ENCODE peak calls at places on chromosomes 16 and 17, in six cellular contexts. One of them, this sample, is unnamed.

GRCh38 chr17:79668344-79669250 is 57.7 kb upstream of the RBFOX3 start:
- DNase-seq in suprapubic skin: peak
- DNase-seq in OCI-LY7: no peak
- DNase-seq in AG09309: no peak
- DNase-seq in left ventricle myocardium inferior: peak
- DNase-seq in AG04449: no peak
- DNase-seq in this sample: no peak

GRCh38 chr17:79844869-79845600 is 5.8 kb upstream of the CBX4 start:
- DNase-seq in suprapubic skin: no peak
- DNase-seq in OCI-LY7: peak
- DNase-seq in AG09309: no peak
- DNase-seq in left ventricle myocardium inferior: peak
- DNase-seq in AG04449: no peak
- DNase-seq in this sample: peak

GRCh38 chr17:40443196-40443987 is at the start of gene IGFBP4:
- DNase-seq in suprapubic skin: peak
- DNase-seq in OCI-LY7: peak
- DNase-seq in AG09309: no peak
- DNase-seq in left ventricle myocardium inferior: peak
- DNase-seq in AG04449: no peak
- DNase-seq in this sample: peak

GRCh38 chr16:47726031-47726675 is 265.0 kb downstream of the PHKB start:
- DNase-seq in suprapubic skin: no peak
- DNase-seq in OCI-LY7: no peak
- DNase-seq in AG09309: no peak
- DNase-seq in left ventricle myocardium inferior: no peak
- DNase-seq in AG04449: no peak
- DNase-seq in this sample: no peak

GRCh38 chr16:69417537-69418199 is 6.8 kb upstream of the CYB5B start:
- DNase-seq in suprapubic skin: no peak
- DNase-seq in OCI-LY7: no peak
- DNase-seq in AG09309: no peak
- DNase-seq in left ventricle myocardium inferior: no peak
- DNase-seq in AG04449: no peak
- DNase-seq in this sample: no peak

GRCh38 chr17:50257574-50258224 is 16.6 kb upstream of the TMEM92 start:
- DNase-seq in suprapubic skin: no peak
- DNase-seq in OCI-LY7: no peak
- DNase-seq in AG09309: no peak
- DNase-seq in left ventricle myocardium inferior: no peak
- DNase-seq in AG04449: no peak
- DNase-seq in this sample: no peak

GRCh38 chr16:54928421-54929089 is 2.1 kb upstream of the IRX5 start:
- DNase-seq in suprapubic skin: peak
- DNase-seq in OCI-LY7: peak
- DNase-seq in AG09309: no peak
- DNase-seq in left ventricle myocardium inferior: peak
- DNase-seq in AG04449: no peak
- DNase-seq in this sample: peak

GRCh38 chr16:31400191-31400590 is 7.1 kb downstream of the ITGAD start:
- DNase-seq in suprapubic skin: no peak
- DNase-seq in OCI-LY7: no peak
- DNase-seq in AG09309: no peak
- DNase-seq in left ventricle myocardium inferior: no peak
- DNase-seq in AG04449: no peak
- DNase-seq in this sample: no peak

GRCh38 chr17:13919818-13920217 is 149.5 kb upstream of the COX10 start:
- DNase-seq in suprapubic skin: no peak
- DNase-seq in OCI-LY7: no peak
- DNase-seq in AG09309: no peak
- DNase-seq in left ventricle myocardium inferior: no peak
- DNase-seq in AG04449: no peak
- DNase-seq in this sample: no peak

GRCh38 chr16:23858496-23859062 is 22.8 kb downstream of the PRKCB start:
- DNase-seq in suprapubic skin: no peak
- DNase-seq in OCI-LY7: no peak
- DNase-seq in AG09309: no peak
- DNase-seq in left ventricle myocardium inferior: no peak
- DNase-seq in AG04449: no peak
- DNase-seq in this sample: no peak

GRCh38 chr16:4925791-4926190 is 11.2 kb downstream of the PPL start:
- DNase-seq in suprapubic skin: no peak
- DNase-seq in OCI-LY7: no peak
- DNase-seq in AG09309: no peak
- DNase-seq in left ventricle myocardium inferior: no peak
- DNase-seq in AG04449: no peak
- DNase-seq in this sample: no peak

GRCh38 chr17:33377837-33378236 is 84.7 kb upstream of the ASIC2 start:
- DNase-seq in suprapubic skin: no peak
- DNase-seq in OCI-LY7: no peak
- DNase-seq in AG09309: no peak
- DNase-seq in left ventricle myocardium inferior: no peak
- DNase-seq in AG04449: no peak
- DNase-seq in this sample: no peak

GRCh38 chr17:44353656-44354331 is 8.7 kb downstream of the GRN start:
- DNase-seq in suprapubic skin: no peak
- DNase-seq in OCI-LY7: no peak
- DNase-seq in AG09309: no peak
- DNase-seq in left ventricle myocardium inferior: peak
- DNase-seq in AG04449: no peak
- DNase-seq in this sample: no peak

GRCh38 chr16:30659507-30660423 is 1.5 kb downstream of the FBRS start:
- DNase-seq in suprapubic skin: no peak
- DNase-seq in OCI-LY7: peak
- DNase-seq in AG09309: no peak
- DNase-seq in left ventricle myocardium inferior: no peak
- DNase-seq in AG04449: no peak
- DNase-seq in this sample: peak

GRCh38 chr17:55451203-55451641 is 29.6 kb upstream of the MMD start:
- DNase-seq in suprapubic skin: no peak
- DNase-seq in OCI-LY7: no peak
- DNase-seq in AG09309: no peak
- DNase-seq in left ventricle myocardium inferior: no peak
- DNase-seq in AG04449: no peak
- DNase-seq in this sample: no peak

GRCh38 chr17:15210247-15210646 is 54.9 kb downstream of the PMP22 start:
- DNase-seq in suprapubic skin: no peak
- DNase-seq in OCI-LY7: no peak
- DNase-seq in AG09309: no peak
- DNase-seq in left ventricle myocardium inferior: no peak
- DNase-seq in AG04449: no peak
- DNase-seq in this sample: no peak

GRCh38 chr17:40065041-40065770 is 2.4 kb downstream of the THRA start:
- DNase-seq in suprapubic skin: no peak
- DNase-seq in OCI-LY7: no peak
- DNase-seq in AG09309: no peak
- DNase-seq in left ventricle myocardium inferior: peak
- DNase-seq in AG04449: no peak
- DNase-seq in this sample: no peak

GRCh38 chr16:81179219-81179618 is 59.3 kb upstream of the BCO1 start:
- DNase-seq in suprapubic skin: no peak
- DNase-seq in OCI-LY7: no peak
- DNase-seq in AG09309: no peak
- DNase-seq in left ventricle myocardium inferior: no peak
- DNase-seq in AG04449: no peak
- DNase-seq in this sample: no peak

GRCh38 chr16:83715217-83715920 is 92.4 kb upstream of the HSBP1 start:
- DNase-seq in suprapubic skin: no peak
- DNase-seq in OCI-LY7: no peak
- DNase-seq in AG09309: no peak
- DNase-seq in left ventricle myocardium inferior: no peak
- DNase-seq in AG04449: no peak
- DNase-seq in this sample: no peak

GRCh38 chr16:48194828-48195566 is 39.2 kb upstream of the ABCC12 start:
- DNase-seq in suprapubic skin: no peak
- DNase-seq in OCI-LY7: no peak
- DNase-seq in AG09309: no peak
- DNase-seq in left ventricle myocardium inferior: no peak
- DNase-seq in AG04449: peak
- DNase-seq in this sample: no peak

GRCh38 chr17:27293359-27293897 is 486 bp upstream of the WSB1 start:
- DNase-seq in suprapubic skin: no peak
- DNase-seq in OCI-LY7: peak
- DNase-seq in AG09309: no peak
- DNase-seq in left ventricle myocardium inferior: no peak
- DNase-seq in AG04449: no peak
- DNase-seq in this sample: peak

GRCh38 chr17:43900858-43901754 is 6.2 kb downstream of the MPP2 start:
- DNase-seq in suprapubic skin: no peak
- DNase-seq in OCI-LY7: no peak
- DNase-seq in AG09309: no peak
- DNase-seq in left ventricle myocardium inferior: no peak
- DNase-seq in AG04449: no peak
- DNase-seq in this sample: no peak

GRCh38 chr17:57121308-57122042 is 36.4 kb downstream of the AKAP1 start:
- DNase-seq in suprapubic skin: no peak
- DNase-seq in OCI-LY7: peak
- DNase-seq in AG09309: no peak
- DNase-seq in left ventricle myocardium inferior: no peak
- DNase-seq in AG04449: peak
- DNase-seq in this sample: peak

GRCh38 chr17:2694381-2695242 is 17.0 kb downstream of the CLUH start:
- DNase-seq in suprapubic skin: no peak
- DNase-seq in OCI-LY7: no peak
- DNase-seq in AG09309: no peak
- DNase-seq in left ventricle myocardium inferior: no peak
- DNase-seq in AG04449: no peak
- DNase-seq in this sample: no peak

GRCh38 chr17:33689725-33690124 is 396.6 kb upstream of the ASIC2 start:
- DNase-seq in suprapubic skin: no peak
- DNase-seq in OCI-LY7: no peak
- DNase-seq in AG09309: no peak
- DNase-seq in left ventricle myocardium inferior: no peak
- DNase-seq in AG04449: no peak
- DNase-seq in this sample: no peak

GRCh38 chr16:35543486-35543885 is 2084.1 kb downstream of the TP53TG3F start:
- DNase-seq in suprapubic skin: no peak
- DNase-seq in OCI-LY7: no peak
- DNase-seq in AG09309: no peak
- DNase-seq in left ventricle myocardium inferior: no peak
- DNase-seq in AG04449: no peak
- DNase-seq in this sample: no peak

GRCh38 chr17:40554646-40555295 is 10.5 kb downstream of the CCR7 start:
- DNase-seq in suprapubic skin: peak
- DNase-seq in OCI-LY7: no peak
- DNase-seq in AG09309: no peak
- DNase-seq in left ventricle myocardium inferior: no peak
- DNase-seq in AG04449: no peak
- DNase-seq in this sample: peak

GRCh38 chr16:8872967-8873865 is 4.4 kb upstream of the CARHSP1 start:
- DNase-seq in suprapubic skin: no peak
- DNase-seq in OCI-LY7: peak
- DNase-seq in AG09309: no peak
- DNase-seq in left ventricle myocardium inferior: no peak
- DNase-seq in AG04449: no peak
- DNase-seq in this sample: no peak
- TF ChIP-seq CTCF in suprapubic skin: no peak
- TF ChIP-seq CTCF in OCI-LY7: peak
- TF ChIP-seq CTCF in AG09309: peak
- TF ChIP-seq CTCF in left ventricle myocardium inferior: no peak
- TF ChIP-seq CTCF in AG04449: no peak
- TF ChIP-seq CTCF in this sample: peak

GRCh38 chr16:25143898-25144297 is 32.4 kb downstream of the LCMT1 start:
- DNase-seq in suprapubic skin: no peak
- DNase-seq in OCI-LY7: no peak
- DNase-seq in AG09309: no peak
- DNase-seq in left ventricle myocardium inferior: no peak
- DNase-seq in AG04449: no peak
- DNase-seq in this sample: no peak
- TF ChIP-seq CTCF in suprapubic skin: peak
- TF ChIP-seq CTCF in OCI-LY7: peak
- TF ChIP-seq CTCF in AG09309: peak
- TF ChIP-seq CTCF in left ventricle myocardium inferior: peak
- TF ChIP-seq CTCF in AG04449: no peak
- TF ChIP-seq CTCF in this sample: peak

DNA sequence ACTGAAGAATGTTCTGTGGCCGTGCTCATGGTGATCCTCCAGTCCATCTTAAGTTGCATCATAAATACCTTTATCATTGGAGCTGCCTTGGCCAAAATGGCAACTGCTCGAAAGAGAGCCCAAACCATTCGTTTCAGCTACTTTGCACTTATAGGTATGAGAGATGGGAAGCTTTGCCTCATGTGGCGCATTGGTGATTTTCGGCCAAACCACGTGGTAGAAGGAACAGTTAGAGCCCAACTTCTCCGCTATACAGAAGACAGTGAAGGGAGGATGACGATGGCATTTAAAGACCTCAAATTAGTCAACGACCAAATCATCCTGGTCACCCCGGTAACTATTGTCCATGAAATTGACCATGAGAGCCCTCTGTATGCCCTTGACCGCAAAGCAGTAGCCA is 36.8 kb upstream of the KCNJ2 start:
- DNase-seq in suprapubic skin: no peak
- DNase-seq in OCI-LY7: no peak
- DNase-seq in AG09309: no peak
- DNase-seq in left ventricle myocardium inferior: no peak
- DNase-seq in AG04449: no peak
- DNase-seq in this sample: no peak
- TF ChIP-seq CTCF in suprapubic skin: no peak
- TF ChIP-seq CTCF in OCI-LY7: no peak
- TF ChIP-seq CTCF in AG09309: no peak
- TF ChIP-seq CTCF in left ventricle myocardium inferior: no peak
- TF ChIP-seq CTCF in AG04449: no peak
- TF ChIP-seq CTCF in this sample: no peak

GRCh38 chr16:27210174-27210573 is 6.8 kb downstream of the KDM8 start:
- DNase-seq in suprapubic skin: no peak
- DNase-seq in OCI-LY7: no peak
- DNase-seq in AG09309: no peak
- DNase-seq in left ventricle myocardium inferior: no peak
- DNase-seq in AG04449: no peak
- DNase-seq in this sample: no peak

GRCh38 chr16:27211026-27211425 is 7.7 kb downstream of the KDM8 start:
- DNase-seq in suprapubic skin: no peak
- DNase-seq in OCI-LY7: no peak
- DNase-seq in AG09309: no peak
- DNase-seq in left ventricle myocardium inferior: no peak
- DNase-seq in AG04449: no peak
- DNase-seq in this sample: no peak

GRCh38 chr16:27208081-27208692 is 4.9 kb downstream of the KDM8 start:
- DNase-seq in suprapubic skin: no peak
- DNase-seq in OCI-LY7: no peak
- DNase-seq in AG09309: no peak
- DNase-seq in left ventricle myocardium inferior: no peak
- DNase-seq in AG04449: no peak
- DNase-seq in this sample: no peak

GRCh38 chr16:27208809-27209208 is 5.5 kb downstream of the KDM8 start:
- DNase-seq in suprapubic skin: no peak
- DNase-seq in OCI-LY7: no peak
- DNase-seq in AG09309: no peak
- DNase-seq in left ventricle myocardium inferior: no peak
- DNase-seq in AG04449: no peak
- DNase-seq in this sample: no peak

DNA sequence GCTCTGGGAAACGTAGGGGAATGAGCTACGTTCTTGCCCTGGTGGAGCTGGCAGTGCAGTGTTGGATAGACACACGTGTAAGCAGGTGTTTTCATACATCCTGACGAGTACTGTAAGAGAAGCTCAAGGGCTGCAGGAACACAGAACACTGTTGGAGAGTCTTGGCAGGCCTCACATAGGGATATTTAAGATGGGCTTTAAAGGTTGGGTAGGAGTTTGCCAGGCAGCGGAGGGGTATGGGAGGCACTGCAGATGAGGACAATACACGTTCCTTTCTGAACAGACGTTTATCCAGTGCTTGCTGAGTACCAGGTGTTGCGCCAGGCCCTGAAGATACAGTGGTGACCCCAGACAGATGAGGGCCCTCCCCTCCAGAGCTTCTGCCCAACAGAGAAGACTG is 6.3 kb downstream of the KDM8 start:
- DNase-seq in suprapubic skin: no peak
- DNase-seq in OCI-LY7: no peak
- DNase-seq in AG09309: no peak
- DNase-seq in left ventricle myocardium inferior: no peak
- DNase-seq in AG04449: no peak
- DNase-seq in this sample: no peak
- TF ChIP-seq CTCF in suprapubic skin: no peak
- TF ChIP-seq CTCF in OCI-LY7: no peak
- TF ChIP-seq CTCF in AG09309: no peak
- TF ChIP-seq CTCF in left ventricle myocardium inferior: no peak
- TF ChIP-seq CTCF in AG04449: no peak
- TF ChIP-seq CTCF in this sample: no peak